ENCODE peak calls at places on chromosome 17, in five cellular contexts. A is uterus, Q is astrocyte, X is kidney, K is osteoblast. L is an unnamed sample.

GRCh38 chr17:34275881-34276280 is 5.9 kb downstream of the CCL7 start:
- DNase-seq in K (peak; percentile 76), A (no peak), X (no peak), Q (peak; percentile 88), L (peak; percentile 73)

GRCh38 chr17:34204402-34204801 is 50.7 kb upstream of the CCL2 start:
- DNase-seq in A (no peak), K (no peak), X (no peak), Q (no peak), L (no peak)

GRCh38 chr17:34099859-34100258 is 155.2 kb upstream of the CCL2 start:
- DNase-seq in A (no peak), Q (no peak), K (no peak), X (no peak), L (no peak)

GRCh38 chr17:1743094-1743452 is 402 bp downstream of the SERPINF2 start:
- DNase-seq in A (no peak), K (peak; percentile 51), X (no peak), Q (no peak), L (no peak)

GRCh38 chr17:33169580-33170285 is 123.4 kb downstream of the ASIC2 start:
- DNase-seq in Q (peak; percentile 95), X (no peak), A (no peak), K (no peak), L (no peak)

GRCh38 chr17:30352247-30352814 is 18.5 kb upstream of the TMIGD1 start:
- DNase-seq in X (no peak), Q (no peak), K (no peak), A (no peak), L (no peak)

GRCh38 chr17:39684369-39685043 is 3.4 kb downstream of the PGAP3 start:
- DNase-seq in X (peak; percentile 40), K (peak; percentile 26), A (no peak), Q (no peak), L (no peak)

GRCh38 chr17:41127371-41127770 is 3.4 kb upstream of the KRTAP4-12 start:
- DNase-seq in A (no peak), K (no peak), X (no peak), Q (no peak), L (no peak)

GRCh38 chr17:65790241-65790640 is 228.8 kb upstream of the AXIN2 start:
- DNase-seq in A (no peak), X (no peak), K (no peak), Q (no peak), L (no peak)

GRCh38 chr17:72884066-72884465 is 208.4 kb downstream of the SLC39A11 start:
- DNase-seq in K (no peak), X (no peak), Q (no peak), A (no peak), L (no peak)

GRCh38 chr17:47684025-47684424 is 9.9 kb upstream of the TBKBP1 start:
- DNase-seq in Q (no peak), X (no peak), K (no peak), A (no peak), L (no peak)

DNA sequence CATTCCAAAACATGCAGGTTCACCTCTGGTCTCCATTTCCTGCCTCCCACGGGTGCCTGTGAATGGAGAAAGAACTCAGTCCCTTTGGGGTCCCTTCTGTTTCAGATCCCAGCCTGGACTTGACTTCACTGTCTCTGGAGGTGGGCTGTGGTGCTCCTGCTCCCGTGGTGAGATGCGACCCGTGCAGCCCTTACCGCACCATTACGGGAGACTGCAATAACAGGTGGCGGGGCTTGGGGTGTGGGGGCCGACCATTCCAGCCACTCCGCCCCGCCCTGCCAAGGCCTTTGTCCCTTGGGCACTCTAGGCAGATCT is 10.5 kb downstream of the LPO start:
- DNase-seq in Q (no peak), A (no peak), K (no peak), X (no peak), L (no peak)
- H3K4me3 ChIP-seq in Q (no peak overlapping the region), A (peak overlapping the region; percentile 39), K (peak overlapping the region; percentile 68), X (no peak overlapping the region), L (peak overlapping the region; percentile 49)

GRCh38 chr17:80414803-80415625 is at the start of gene ENDOV:
- DNase-seq in K (peak; percentile 100), X (peak; percentile 98), Q (peak; percentile 92), A (peak; percentile 93), L (peak; percentile 77)
- TF ChIP-seq CTCF in K (no peak), X (no peak), Q (no peak), A (no peak), L (no peak)

GRCh38 chr17:69503711-69504110 is 89.2 kb downstream of the MAP2K6 start:
- DNase-seq in X (no peak), A (no peak), K (no peak), Q (no peak), L (no peak)

GRCh38 chr17:69499301-69499700 is 84.8 kb downstream of the MAP2K6 start:
- DNase-seq in K (no peak), Q (no peak), A (no peak), X (no peak), L (no peak)

GRCh38 chr17:69500911-69501429 is 86.5 kb downstream of the MAP2K6 start:
- DNase-seq in X (no peak), A (no peak), K (no peak), Q (no peak), L (no peak)

GRCh38 chr17:69501591-69502468 is 87.3 kb downstream of the MAP2K6 start:
- DNase-seq in A (no peak), K (no peak), X (no peak), Q (peak; percentile 78), L (no peak)

DNA sequence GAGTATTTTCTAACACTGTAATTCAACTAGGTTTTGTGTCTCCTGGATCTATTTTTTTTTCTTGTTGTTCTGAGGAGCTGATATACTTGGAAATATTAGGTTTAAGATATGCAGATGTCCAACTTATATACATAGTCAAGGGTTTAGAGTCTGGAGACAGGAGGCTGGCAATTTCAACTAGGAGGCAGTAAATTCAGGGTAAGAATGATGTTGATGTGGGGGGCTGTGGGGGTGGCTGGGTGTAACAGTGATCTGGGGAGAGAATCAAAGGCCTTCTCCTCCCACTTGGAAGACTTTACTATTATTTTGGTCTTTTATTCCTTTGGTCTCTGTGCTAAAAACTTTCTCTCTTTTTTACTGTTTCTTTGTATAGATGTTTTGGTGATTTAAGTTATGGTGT is 88.0 kb downstream of the MAP2K6 start:
- DNase-seq in K (no peak), A (no peak), Q (no peak), X (no peak), L (no peak)
- H3K4me3 ChIP-seq in K (no peak overlapping the region), A (no peak overlapping the region), Q (peak overlapping the region; percentile 41), X (peak overlapping the region; percentile 14), L (no peak overlapping the region)

GRCh38 chr17:50865060-50865867 is 890 bp downstream of the TOB1 start:
- DNase-seq in A (peak; percentile 55), X (peak; percentile 89), K (peak; percentile 72), Q (peak; percentile 37), L (no peak)
- TF ChIP-seq CTCF in A (no peak), X (no peak), K (no peak), Q (no peak), L (no peak)

L was measured in AG09309.